ENCODE peak calls at places on chromosomes 5 and 9, in six cellular contexts. One of them, this sample, is unnamed.

GRCh38 chr5:181160144-181160754 is 12.9 kb downstream of the OR2V2 start:
- DNase-seq in SK-N-DZ: peak
- DNase-seq in lower leg skin: no peak
- DNase-seq in globus pallidus: peak
- DNase-seq in ELR: peak
- DNase-seq in endodermal cell: peak
- DNase-seq in this sample: no peak

GRCh38 chr5:112703866-112704820 is 33.5 kb upstream of the APC start:
- DNase-seq in SK-N-DZ: no peak
- DNase-seq in lower leg skin: no peak
- DNase-seq in globus pallidus: no peak
- DNase-seq in ELR: no peak
- DNase-seq in endodermal cell: no peak
- DNase-seq in this sample: no peak

GRCh38 chr9:137127301-137128157 is 11.4 kb upstream of the GRIN1 start:
- DNase-seq in SK-N-DZ: no peak
- DNase-seq in lower leg skin: no peak
- DNase-seq in globus pallidus: no peak
- DNase-seq in ELR: no peak
- DNase-seq in endodermal cell: peak
- DNase-seq in this sample: no peak

GRCh38 chr9:82584349-82584846 is 478.5 kb downstream of the RASEF start:
- DNase-seq in SK-N-DZ: no peak
- DNase-seq in lower leg skin: no peak
- DNase-seq in globus pallidus: no peak
- DNase-seq in ELR: no peak
- DNase-seq in endodermal cell: peak
- DNase-seq in this sample: no peak

GRCh38 chr5:178113141-178113787 is at the start of gene N4BP3:
- DNase-seq in SK-N-DZ: no peak
- DNase-seq in lower leg skin: peak
- DNase-seq in globus pallidus: no peak
- DNase-seq in ELR: peak
- DNase-seq in endodermal cell: peak
- DNase-seq in this sample: peak

GRCh38 chr5:108345541-108346171 is 36.2 kb downstream of the FBXL17 start:
- DNase-seq in SK-N-DZ: peak
- DNase-seq in lower leg skin: no peak
- DNase-seq in globus pallidus: peak
- DNase-seq in ELR: peak
- DNase-seq in endodermal cell: no peak
- DNase-seq in this sample: peak

GRCh38 chr5:68288756-68289134 is 73.2 kb downstream of the PIK3R1 start:
- DNase-seq in SK-N-DZ: no peak
- DNase-seq in lower leg skin: no peak
- DNase-seq in globus pallidus: no peak
- DNase-seq in ELR: no peak
- DNase-seq in endodermal cell: peak
- DNase-seq in this sample: no peak

GRCh38 chr9:100602302-100602930 is 24.5 kb downstream of the CAVIN4 start:
- DNase-seq in SK-N-DZ: peak
- DNase-seq in lower leg skin: no peak
- DNase-seq in globus pallidus: peak
- DNase-seq in ELR: peak
- DNase-seq in endodermal cell: peak
- DNase-seq in this sample: peak

GRCh38 chr9:88745281-88746001 is 210.5 kb downstream of the NXNL2 start:
- DNase-seq in SK-N-DZ: peak
- DNase-seq in lower leg skin: no peak
- DNase-seq in globus pallidus: no peak
- DNase-seq in ELR: no peak
- DNase-seq in endodermal cell: no peak
- DNase-seq in this sample: no peak

GRCh38 chr9:114733814-114734213 is 51.8 kb upstream of the TEX48 start:
- DNase-seq in SK-N-DZ: no peak
- DNase-seq in lower leg skin: no peak
- DNase-seq in globus pallidus: no peak
- DNase-seq in ELR: peak
- DNase-seq in endodermal cell: no peak
- DNase-seq in this sample: no peak